ENCODE peak calls at places on chromosomes 13 and 19, in nine cellular contexts. One of them, this sample, is unnamed.

GRCh38 chr13:31846984-31847752 is 107.8 kb downstream of the RXFP2 start:
- DNase-seq in DND-41: no peak
- DNase-seq in Kasumi-1: no peak
- DNase-seq in amygdala: no peak
- DNase-seq in activated CD8-positive, alpha-beta memory T cell treated with anti-CD3 and anti-CD28 coated beads for 4 hours: no peak
- DNase-seq in EL: peak
- DNase-seq in stromal cell of bone marrow: no peak
- DNase-seq in stimulated activated CD4-positive, alpha-beta T cell treated with anti-CD3 and anti-CD28 coated beads, Interleukin-12 subunit alpha, Interleukin-12 subunit beta, amount 100 ng/mL, for 48 hours: no peak
- DNase-seq in ELF-1: no peak
- DNase-seq in this sample: peak

GRCh38 chr13:113064534-113065405 is 40.8 kb upstream of the F7 start:
- DNase-seq in stromal cell of bone marrow: peak
- DNase-seq in amygdala: no peak
- DNase-seq in stimulated activated CD4-positive, alpha-beta T cell treated with anti-CD3 and anti-CD28 coated beads, Interleukin-12 subunit alpha, Interleukin-12 subunit beta, amount 100 ng/mL, for 48 hours: no peak
- DNase-seq in activated CD8-positive, alpha-beta memory T cell treated with anti-CD3 and anti-CD28 coated beads for 4 hours: no peak
- DNase-seq in ELF-1: peak
- DNase-seq in DND-41: no peak
- DNase-seq in Kasumi-1: no peak
- DNase-seq in EL: peak
- DNase-seq in this sample: peak

GRCh38 chr13:41658057-41658642 is 200.8 kb downstream of the RGCC start:
- DNase-seq in amygdala: no peak
- DNase-seq in ELF-1: no peak
- DNase-seq in stromal cell of bone marrow: peak
- DNase-seq in activated CD8-positive, alpha-beta memory T cell treated with anti-CD3 and anti-CD28 coated beads for 4 hours: no peak
- DNase-seq in stimulated activated CD4-positive, alpha-beta T cell treated with anti-CD3 and anti-CD28 coated beads, Interleukin-12 subunit alpha, Interleukin-12 subunit beta, amount 100 ng/mL, for 48 hours: no peak
- DNase-seq in EL: peak
- DNase-seq in DND-41: no peak
- DNase-seq in Kasumi-1: no peak
- DNase-seq in this sample: peak

GRCh38 chr13:34334984-34335661 is 517.2 kb downstream of the RFC3 start:
- DNase-seq in EL: no peak
- DNase-seq in stimulated activated CD4-positive, alpha-beta T cell treated with anti-CD3 and anti-CD28 coated beads, Interleukin-12 subunit alpha, Interleukin-12 subunit beta, amount 100 ng/mL, for 48 hours: no peak
- DNase-seq in amygdala: no peak
- DNase-seq in stromal cell of bone marrow: no peak
- DNase-seq in activated CD8-positive, alpha-beta memory T cell treated with anti-CD3 and anti-CD28 coated beads for 4 hours: no peak
- DNase-seq in ELF-1: no peak
- DNase-seq in Kasumi-1: peak
- DNase-seq in DND-41: no peak
- DNase-seq in this sample: no peak

GRCh38 chr13:90547272-90547790 is 800.2 kb upstream of the MIR17HG start:
- DNase-seq in Kasumi-1: no peak
- DNase-seq in amygdala: no peak
- DNase-seq in activated CD8-positive, alpha-beta memory T cell treated with anti-CD3 and anti-CD28 coated beads for 4 hours: no peak
- DNase-seq in DND-41: no peak
- DNase-seq in ELF-1: no peak
- DNase-seq in EL: no peak
- DNase-seq in stromal cell of bone marrow: no peak
- DNase-seq in stimulated activated CD4-positive, alpha-beta T cell treated with anti-CD3 and anti-CD28 coated beads, Interleukin-12 subunit alpha, Interleukin-12 subunit beta, amount 100 ng/mL, for 48 hours: no peak
- DNase-seq in this sample: no peak

GRCh38 chr13:65725001-65725400 is 1505.1 kb downstream of the PCDH9 start:
- DNase-seq in DND-41: no peak
- DNase-seq in stromal cell of bone marrow: no peak
- DNase-seq in stimulated activated CD4-positive, alpha-beta T cell treated with anti-CD3 and anti-CD28 coated beads, Interleukin-12 subunit alpha, Interleukin-12 subunit beta, amount 100 ng/mL, for 48 hours: no peak
- DNase-seq in amygdala: no peak
- DNase-seq in ELF-1: no peak
- DNase-seq in EL: peak
- DNase-seq in activated CD8-positive, alpha-beta memory T cell treated with anti-CD3 and anti-CD28 coated beads for 4 hours: no peak
- DNase-seq in Kasumi-1: no peak
- DNase-seq in this sample: no peak

GRCh38 chr19:53634768-53635167 is 3.0 kb downstream of the DPRX start:
- DNase-seq in ELF-1: no peak
- DNase-seq in stimulated activated CD4-positive, alpha-beta T cell treated with anti-CD3 and anti-CD28 coated beads, Interleukin-12 subunit alpha, Interleukin-12 subunit beta, amount 100 ng/mL, for 48 hours: no peak
- DNase-seq in EL: no peak
- DNase-seq in stromal cell of bone marrow: no peak
- DNase-seq in DND-41: no peak
- DNase-seq in Kasumi-1: no peak
- DNase-seq in amygdala: no peak
- DNase-seq in activated CD8-positive, alpha-beta memory T cell treated with anti-CD3 and anti-CD28 coated beads for 4 hours: no peak
- DNase-seq in this sample: no peak

GRCh38 chr19:4987286-4987685 is 18.4 kb downstream of the KDM4B start:
- DNase-seq in ELF-1: peak
- DNase-seq in stromal cell of bone marrow: no peak
- DNase-seq in Kasumi-1: no peak
- DNase-seq in stimulated activated CD4-positive, alpha-beta T cell treated with anti-CD3 and anti-CD28 coated beads, Interleukin-12 subunit alpha, Interleukin-12 subunit beta, amount 100 ng/mL, for 48 hours: no peak
- DNase-seq in amygdala: no peak
- DNase-seq in activated CD8-positive, alpha-beta memory T cell treated with anti-CD3 and anti-CD28 coated beads for 4 hours: no peak
- DNase-seq in EL: no peak
- DNase-seq in DND-41: no peak
- DNase-seq in this sample: peak

GRCh38 chr19:56748443-56748842 is 76.9 kb upstream of the ZNF835 start:
- DNase-seq in activated CD8-positive, alpha-beta memory T cell treated with anti-CD3 and anti-CD28 coated beads for 4 hours: no peak
- DNase-seq in stimulated activated CD4-positive, alpha-beta T cell treated with anti-CD3 and anti-CD28 coated beads, Interleukin-12 subunit alpha, Interleukin-12 subunit beta, amount 100 ng/mL, for 48 hours: no peak
- DNase-seq in Kasumi-1: peak
- DNase-seq in ELF-1: no peak
- DNase-seq in DND-41: peak
- DNase-seq in amygdala: no peak
- DNase-seq in EL: no peak
- DNase-seq in stromal cell of bone marrow: peak
- DNase-seq in this sample: no peak

GRCh38 chr19:918481-919156 is 1.5 kb downstream of the KISS1R start:
- DNase-seq in stromal cell of bone marrow: no peak
- DNase-seq in Kasumi-1: no peak
- DNase-seq in EL: no peak
- DNase-seq in amygdala: no peak
- DNase-seq in stimulated activated CD4-positive, alpha-beta T cell treated with anti-CD3 and anti-CD28 coated beads, Interleukin-12 subunit alpha, Interleukin-12 subunit beta, amount 100 ng/mL, for 48 hours: no peak
- DNase-seq in DND-41: no peak
- DNase-seq in activated CD8-positive, alpha-beta memory T cell treated with anti-CD3 and anti-CD28 coated beads for 4 hours: no peak
- DNase-seq in ELF-1: no peak
- DNase-seq in this sample: no peak

GRCh38 chr19:31258211-31259052 is 90.8 kb downstream of the TSHZ3 start:
- DNase-seq in DND-41: no peak
- DNase-seq in stromal cell of bone marrow: no peak
- DNase-seq in stimulated activated CD4-positive, alpha-beta T cell treated with anti-CD3 and anti-CD28 coated beads, Interleukin-12 subunit alpha, Interleukin-12 subunit beta, amount 100 ng/mL, for 48 hours: no peak
- DNase-seq in Kasumi-1: no peak
- DNase-seq in ELF-1: no peak
- DNase-seq in EL: no peak
- DNase-seq in activated CD8-positive, alpha-beta memory T cell treated with anti-CD3 and anti-CD28 coated beads for 4 hours: no peak
- DNase-seq in amygdala: no peak
- DNase-seq in this sample: no peak

GRCh38 chr13:41614671-41615519 is 157.5 kb downstream of the RGCC start:
- DNase-seq in amygdala: no peak
- DNase-seq in stromal cell of bone marrow: no peak
- DNase-seq in EL: peak
- DNase-seq in activated CD8-positive, alpha-beta memory T cell treated with anti-CD3 and anti-CD28 coated beads for 4 hours: no peak
- DNase-seq in Kasumi-1: no peak
- DNase-seq in ELF-1: peak
- DNase-seq in stimulated activated CD4-positive, alpha-beta T cell treated with anti-CD3 and anti-CD28 coated beads, Interleukin-12 subunit alpha, Interleukin-12 subunit beta, amount 100 ng/mL, for 48 hours: no peak
- DNase-seq in DND-41: no peak
- DNase-seq in this sample: peak

GRCh38 chr19:44615529-44616247 is 2.3 kb downstream of the IGSF23 start:
- DNase-seq in stimulated activated CD4-positive, alpha-beta T cell treated with anti-CD3 and anti-CD28 coated beads, Interleukin-12 subunit alpha, Interleukin-12 subunit beta, amount 100 ng/mL, for 48 hours: no peak
- DNase-seq in amygdala: no peak
- DNase-seq in DND-41: no peak
- DNase-seq in activated CD8-positive, alpha-beta memory T cell treated with anti-CD3 and anti-CD28 coated beads for 4 hours: no peak
- DNase-seq in Kasumi-1: peak
- DNase-seq in stromal cell of bone marrow: no peak
- DNase-seq in EL: no peak
- DNase-seq in ELF-1: no peak
- DNase-seq in this sample: no peak

GRCh38 chr19:39411006-39411831 is 1.2 kb upstream of the PLEKHG2 start:
- DNase-seq in stromal cell of bone marrow: peak
- DNase-seq in stimulated activated CD4-positive, alpha-beta T cell treated with anti-CD3 and anti-CD28 coated beads, Interleukin-12 subunit alpha, Interleukin-12 subunit beta, amount 100 ng/mL, for 48 hours: no peak
- DNase-seq in activated CD8-positive, alpha-beta memory T cell treated with anti-CD3 and anti-CD28 coated beads for 4 hours: no peak
- DNase-seq in amygdala: no peak
- DNase-seq in ELF-1: peak
- DNase-seq in DND-41: no peak
- DNase-seq in Kasumi-1: peak
- DNase-seq in EL: no peak
- DNase-seq in this sample: peak

GRCh38 chr13:28866932-28867331 is 46.8 kb downstream of the MTUS2 start:
- DNase-seq in amygdala: no peak
- DNase-seq in Kasumi-1: no peak
- DNase-seq in stromal cell of bone marrow: no peak
- DNase-seq in activated CD8-positive, alpha-beta memory T cell treated with anti-CD3 and anti-CD28 coated beads for 4 hours: no peak
- DNase-seq in EL: no peak
- DNase-seq in ELF-1: no peak
- DNase-seq in stimulated activated CD4-positive, alpha-beta T cell treated with anti-CD3 and anti-CD28 coated beads, Interleukin-12 subunit alpha, Interleukin-12 subunit beta, amount 100 ng/mL, for 48 hours: no peak
- DNase-seq in DND-41: no peak
- DNase-seq in this sample: no peak

GRCh38 chr19:42422576-42423461 is 4.4 kb downstream of the LIPE start:
- DNase-seq in stromal cell of bone marrow: no peak
- DNase-seq in DND-41: no peak
- DNase-seq in ELF-1: no peak
- DNase-seq in amygdala: no peak
- DNase-seq in stimulated activated CD4-positive, alpha-beta T cell treated with anti-CD3 and anti-CD28 coated beads, Interleukin-12 subunit alpha, Interleukin-12 subunit beta, amount 100 ng/mL, for 48 hours: peak
- DNase-seq in EL: no peak
- DNase-seq in activated CD8-positive, alpha-beta memory T cell treated with anti-CD3 and anti-CD28 coated beads for 4 hours: peak
- DNase-seq in Kasumi-1: peak
- DNase-seq in this sample: no peak

GRCh38 chr19:45676851-45677263 is 8.8 kb downstream of the GIPR start:
- DNase-seq in amygdala: no peak
- DNase-seq in activated CD8-positive, alpha-beta memory T cell treated with anti-CD3 and anti-CD28 coated beads for 4 hours: peak
- DNase-seq in EL: no peak
- DNase-seq in DND-41: no peak
- DNase-seq in ELF-1: peak
- DNase-seq in Kasumi-1: no peak
- DNase-seq in stimulated activated CD4-positive, alpha-beta T cell treated with anti-CD3 and anti-CD28 coated beads, Interleukin-12 subunit alpha, Interleukin-12 subunit beta, amount 100 ng/mL, for 48 hours: no peak
- DNase-seq in stromal cell of bone marrow: no peak
- DNase-seq in this sample: no peak

GRCh38 chr13:51417716-51418115 is 35.1 kb downstream of the INTS6 start:
- DNase-seq in stimulated activated CD4-positive, alpha-beta T cell treated with anti-CD3 and anti-CD28 coated beads, Interleukin-12 subunit alpha, Interleukin-12 subunit beta, amount 100 ng/mL, for 48 hours: no peak
- DNase-seq in EL: no peak
- DNase-seq in ELF-1: no peak
- DNase-seq in amygdala: no peak
- DNase-seq in stromal cell of bone marrow: no peak
- DNase-seq in activated CD8-positive, alpha-beta memory T cell treated with anti-CD3 and anti-CD28 coated beads for 4 hours: no peak
- DNase-seq in DND-41: no peak
- DNase-seq in Kasumi-1: no peak
- DNase-seq in this sample: no peak

GRCh38 chr13:50393641-50394040 is 378.4 kb downstream of the KCNRG start:
- DNase-seq in stromal cell of bone marrow: no peak
- DNase-seq in stimulated activated CD4-positive, alpha-beta T cell treated with anti-CD3 and anti-CD28 coated beads, Interleukin-12 subunit alpha, Interleukin-12 subunit beta, amount 100 ng/mL, for 48 hours: no peak
- DNase-seq in activated CD8-positive, alpha-beta memory T cell treated with anti-CD3 and anti-CD28 coated beads for 4 hours: no peak
- DNase-seq in DND-41: no peak
- DNase-seq in amygdala: no peak
- DNase-seq in ELF-1: peak
- DNase-seq in Kasumi-1: no peak
- DNase-seq in EL: peak
- DNase-seq in this sample: no peak

GRCh38 chr19:47013041-47013517 is 6.6 kb upstream of the NPAS1 start:
- DNase-seq in DND-41: peak
- DNase-seq in EL: peak
- DNase-seq in activated CD8-positive, alpha-beta memory T cell treated with anti-CD3 and anti-CD28 coated beads for 4 hours: peak
- DNase-seq in ELF-1: peak
- DNase-seq in stromal cell of bone marrow: peak
- DNase-seq in amygdala: peak
- DNase-seq in Kasumi-1: peak
- DNase-seq in stimulated activated CD4-positive, alpha-beta T cell treated with anti-CD3 and anti-CD28 coated beads, Interleukin-12 subunit alpha, Interleukin-12 subunit beta, amount 100 ng/mL, for 48 hours: peak
- DNase-seq in this sample: peak

GRCh38 chr19:15180451-15181390 is 20.1 kb downstream of the NOTCH3 start:
- DNase-seq in Kasumi-1: no peak
- DNase-seq in activated CD8-positive, alpha-beta memory T cell treated with anti-CD3 and anti-CD28 coated beads for 4 hours: no peak
- DNase-seq in DND-41: no peak
- DNase-seq in stimulated activated CD4-positive, alpha-beta T cell treated with anti-CD3 and anti-CD28 coated beads, Interleukin-12 subunit alpha, Interleukin-12 subunit beta, amount 100 ng/mL, for 48 hours: no peak
- DNase-seq in amygdala: no peak
- DNase-seq in stromal cell of bone marrow: no peak
- DNase-seq in ELF-1: peak
- DNase-seq in EL: no peak
- DNase-seq in this sample: no peak

GRCh38 chr13:50323440-50324070 is 308.3 kb downstream of the KCNRG start:
- DNase-seq in DND-41: no peak
- DNase-seq in amygdala: no peak
- DNase-seq in Kasumi-1: no peak
- DNase-seq in stromal cell of bone marrow: peak
- DNase-seq in EL: peak
- DNase-seq in stimulated activated CD4-positive, alpha-beta T cell treated with anti-CD3 and anti-CD28 coated beads, Interleukin-12 subunit alpha, Interleukin-12 subunit beta, amount 100 ng/mL, for 48 hours: no peak
- DNase-seq in activated CD8-positive, alpha-beta memory T cell treated with anti-CD3 and anti-CD28 coated beads for 4 hours: no peak
- DNase-seq in ELF-1: no peak
- DNase-seq in this sample: peak

GRCh38 chr19:6087074-6087506 is 23.2 kb downstream of the RFX2 start:
- DNase-seq in ELF-1: peak
- DNase-seq in stimulated activated CD4-positive, alpha-beta T cell treated with anti-CD3 and anti-CD28 coated beads, Interleukin-12 subunit alpha, Interleukin-12 subunit beta, amount 100 ng/mL, for 48 hours: no peak
- DNase-seq in Kasumi-1: peak
- DNase-seq in stromal cell of bone marrow: no peak
- DNase-seq in DND-41: peak
- DNase-seq in EL: no peak
- DNase-seq in amygdala: no peak
- DNase-seq in activated CD8-positive, alpha-beta memory T cell treated with anti-CD3 and anti-CD28 coated beads for 4 hours: no peak
- DNase-seq in this sample: no peak

GRCh38 chr13:98262307-98262706 is 85.2 kb upstream of the RNF113B start:
- DNase-seq in activated CD8-positive, alpha-beta memory T cell treated with anti-CD3 and anti-CD28 coated beads for 4 hours: no peak
- DNase-seq in Kasumi-1: no peak
- DNase-seq in stimulated activated CD4-positive, alpha-beta T cell treated with anti-CD3 and anti-CD28 coated beads, Interleukin-12 subunit alpha, Interleukin-12 subunit beta, amount 100 ng/mL, for 48 hours: no peak
- DNase-seq in DND-41: no peak
- DNase-seq in stromal cell of bone marrow: no peak
- DNase-seq in EL: no peak
- DNase-seq in ELF-1: no peak
- DNase-seq in amygdala: no peak
- DNase-seq in this sample: no peak

GRCh38 chr19:56671613-56671994 is at the start of gene ZNF835:
- DNase-seq in amygdala: peak
- DNase-seq in Kasumi-1: no peak
- DNase-seq in DND-41: no peak
- DNase-seq in ELF-1: peak
- DNase-seq in stimulated activated CD4-positive, alpha-beta T cell treated with anti-CD3 and anti-CD28 coated beads, Interleukin-12 subunit alpha, Interleukin-12 subunit beta, amount 100 ng/mL, for 48 hours: peak
- DNase-seq in activated CD8-positive, alpha-beta memory T cell treated with anti-CD3 and anti-CD28 coated beads for 4 hours: peak
- DNase-seq in stromal cell of bone marrow: peak
- DNase-seq in EL: peak
- DNase-seq in this sample: no peak

GRCh38 chr19:42114412-42114811 is 17.8 kb downstream of the POU2F2 start:
- DNase-seq in activated CD8-positive, alpha-beta memory T cell treated with anti-CD3 and anti-CD28 coated beads for 4 hours: no peak
- DNase-seq in DND-41: no peak
- DNase-seq in amygdala: no peak
- DNase-seq in Kasumi-1: no peak
- DNase-seq in EL: peak
- DNase-seq in stimulated activated CD4-positive, alpha-beta T cell treated with anti-CD3 and anti-CD28 coated beads, Interleukin-12 subunit alpha, Interleukin-12 subunit beta, amount 100 ng/mL, for 48 hours: no peak
- DNase-seq in stromal cell of bone marrow: no peak
- DNase-seq in ELF-1: peak
- DNase-seq in this sample: peak

GRCh38 chr19:18113827-18114226 is 16.2 kb downstream of the MAST3 start:
- DNase-seq in activated CD8-positive, alpha-beta memory T cell treated with anti-CD3 and anti-CD28 coated beads for 4 hours: no peak
- DNase-seq in ELF-1: no peak
- DNase-seq in stimulated activated CD4-positive, alpha-beta T cell treated with anti-CD3 and anti-CD28 coated beads, Interleukin-12 subunit alpha, Interleukin-12 subunit beta, amount 100 ng/mL, for 48 hours: no peak
- DNase-seq in amygdala: no peak
- DNase-seq in stromal cell of bone marrow: no peak
- DNase-seq in DND-41: no peak
- DNase-seq in Kasumi-1: no peak
- DNase-seq in EL: no peak
- DNase-seq in this sample: no peak

GRCh38 chr13:37136187-37136586 is 30.7 kb upstream of the CSNK1A1L start:
- DNase-seq in EL: peak
- DNase-seq in Kasumi-1: no peak
- DNase-seq in DND-41: no peak
- DNase-seq in stromal cell of bone marrow: no peak
- DNase-seq in amygdala: no peak
- DNase-seq in stimulated activated CD4-positive, alpha-beta T cell treated with anti-CD3 and anti-CD28 coated beads, Interleukin-12 subunit alpha, Interleukin-12 subunit beta, amount 100 ng/mL, for 48 hours: no peak
- DNase-seq in activated CD8-positive, alpha-beta memory T cell treated with anti-CD3 and anti-CD28 coated beads for 4 hours: no peak
- DNase-seq in ELF-1: no peak
- DNase-seq in this sample: peak

GRCh38 chr13:51955281-51955771 is 55.9 kb downstream of the ATP7B start:
- DNase-seq in stimulated activated CD4-positive, alpha-beta T cell treated with anti-CD3 and anti-CD28 coated beads, Interleukin-12 subunit alpha, Interleukin-12 subunit beta, amount 100 ng/mL, for 48 hours: no peak
- DNase-seq in DND-41: no peak
- DNase-seq in amygdala: no peak
- DNase-seq in stromal cell of bone marrow: no peak
- DNase-seq in ELF-1: no peak
- DNase-seq in activated CD8-positive, alpha-beta memory T cell treated with anti-CD3 and anti-CD28 coated beads for 4 hours: no peak
- DNase-seq in EL: no peak
- DNase-seq in Kasumi-1: no peak
- DNase-seq in this sample: no peak

GRCh38 chr13:25602206-25602605 is 230.4 kb downstream of the ATP8A2 start:
- DNase-seq in EL: no peak
- DNase-seq in stromal cell of bone marrow: no peak
- DNase-seq in amygdala: no peak
- DNase-seq in Kasumi-1: no peak
- DNase-seq in activated CD8-positive, alpha-beta memory T cell treated with anti-CD3 and anti-CD28 coated beads for 4 hours: no peak
- DNase-seq in stimulated activated CD4-positive, alpha-beta T cell treated with anti-CD3 and anti-CD28 coated beads, Interleukin-12 subunit alpha, Interleukin-12 subunit beta, amount 100 ng/mL, for 48 hours: no peak
- DNase-seq in ELF-1: peak
- DNase-seq in DND-41: no peak
- DNase-seq in this sample: no peak

GRCh38 chr13:64753606-64754005 is 2476.5 kb downstream of the PCDH9 start:
- DNase-seq in activated CD8-positive, alpha-beta memory T cell treated with anti-CD3 and anti-CD28 coated beads for 4 hours: no peak
- DNase-seq in stimulated activated CD4-positive, alpha-beta T cell treated with anti-CD3 and anti-CD28 coated beads, Interleukin-12 subunit alpha, Interleukin-12 subunit beta, amount 100 ng/mL, for 48 hours: no peak
- DNase-seq in Kasumi-1: no peak
- DNase-seq in stromal cell of bone marrow: peak
- DNase-seq in EL: peak
- DNase-seq in amygdala: no peak
- DNase-seq in ELF-1: no peak
- DNase-seq in DND-41: no peak
- DNase-seq in this sample: no peak

This sample was measured in mesenchymal stem cell.